ENCODE peak calls at places on chromosome 9, in eight cellular contexts. U is GF-D8; R is upper lobe of right lung; Y is EL; B is NCI-H2107; X is astrocyte; K is AG08395; W is naive thymus-derived CD4-positive, alpha-beta T cell. P is an unnamed sample.

GRCh38 chr9:95880011-95880690 is 4.7 kb downstream of the ERCC6L2 start:
- DNase-seq in U (no peak), R (no peak), Y (peak), B (no peak), X (peak), K (no peak), W (peak), P (no peak)

GRCh38 chr9:1047605-1048235 is 2.4 kb upstream of the DMRT2 start:
- DNase-seq in U (no peak), R (no peak), Y (no peak), B (no peak), X (no peak), K (no peak), W (no peak), P (no peak)

GRCh38 chr9:120730661-120731514 is 16.6 kb upstream of the MEGF9 start:
- DNase-seq in U (no peak), R (peak), Y (peak), B (no peak), X (peak), K (peak), W (no peak), P (no peak)

GRCh38 chr9:20948703-20949102 is 82.7 kb downstream of the HACD4 start:
- DNase-seq in U (no peak), R (no peak), Y (no peak), B (no peak), X (no peak), K (no peak), W (no peak), P (no peak)

GRCh38 chr9:110835404-110835803 is 166.8 kb downstream of the MUSK start:
- DNase-seq in U (no peak), R (no peak), Y (peak), B (no peak), X (peak), K (peak), W (no peak), P (no peak)

GRCh38 chr9:110192531-110193326 is 15.2 kb downstream of the C9orf152 start:
- DNase-seq in U (peak), R (no peak), Y (peak), B (no peak), X (peak), K (peak), W (no peak), P (no peak)

GRCh38 chr9:130570200-130570599 is 9.2 kb upstream of the FUBP3 start:
- DNase-seq in U (no peak), R (no peak), Y (peak), B (no peak), X (peak), K (no peak), W (no peak), P (no peak)

GRCh38 chr9:115018547-115019435 is 88.4 kb upstream of the TNFSF8 start:
- DNase-seq in U (no peak), R (no peak), Y (peak), B (no peak), X (peak), K (peak), W (no peak), P (no peak)

GRCh38 chr9:87479801-87480201 is 17.9 kb upstream of the DAPK1 start:
- DNase-seq in U (peak), R (peak), Y (peak), B (no peak), X (peak), K (no peak), W (no peak), P (no peak)

GRCh38 chr9:70278312-70278711 is 19.5 kb downstream of the SMC5 start:
- DNase-seq in U (no peak), R (no peak), Y (no peak), B (no peak), X (no peak), K (no peak), W (no peak), P (no peak)

P was measured in thoracic aorta.